ENCODE peak calls at places on chromosome 16, in nine cellular contexts. One of them, this sample, is unnamed.

GRCh38 chr16:84924339-84925091 is 86.8 kb downstream of the ZDHHC7 start:
- DNase-seq in GM10248: no peak
- DNase-seq in AG04450: no peak
- DNase-seq in PC-9: no peak
- DNase-seq in MM.1S: no peak
- DNase-seq in neural crest cell: no peak
- DNase-seq in ovary: peak; percentile 93
- DNase-seq in CD4-positive, alpha-beta T cell: no peak
- DNase-seq in endothelial cell of umbilical vein: no peak
- DNase-seq in this sample: no peak

GRCh38 chr16:23424292-23424958 is 28.6 kb downstream of the COG7 start:
- DNase-seq in GM10248: no peak
- DNase-seq in AG04450: no peak
- DNase-seq in PC-9: no peak
- DNase-seq in MM.1S: no peak
- DNase-seq in neural crest cell: no peak
- DNase-seq in ovary: peak; percentile 50
- DNase-seq in CD4-positive, alpha-beta T cell: no peak
- DNase-seq in endothelial cell of umbilical vein: peak; percentile 31
- DNase-seq in this sample: no peak

GRCh38 chr16:9254863-9255262 is 163.4 kb downstream of the HAPSTR1 start:
- DNase-seq in GM10248: no peak
- DNase-seq in AG04450: no peak
- DNase-seq in PC-9: no peak
- DNase-seq in MM.1S: no peak
- DNase-seq in neural crest cell: no peak
- DNase-seq in ovary: no peak
- DNase-seq in CD4-positive, alpha-beta T cell: no peak
- DNase-seq in endothelial cell of umbilical vein: no peak
- DNase-seq in this sample: no peak

GRCh38 chr16:78761427-78761826 is 662.0 kb downstream of the WWOX start:
- DNase-seq in GM10248: peak; percentile 41
- DNase-seq in AG04450: no peak
- DNase-seq in PC-9: no peak
- DNase-seq in MM.1S: peak; percentile 47
- DNase-seq in neural crest cell: no peak
- DNase-seq in ovary: no peak
- DNase-seq in CD4-positive, alpha-beta T cell: no peak
- DNase-seq in endothelial cell of umbilical vein: no peak
- DNase-seq in this sample: peak; percentile 22

GRCh38 chr16:27236635-27237228 is 31.8 kb downstream of the NSMCE1 start:
- DNase-seq in GM10248: no peak
- DNase-seq in AG04450: no peak
- DNase-seq in PC-9: no peak
- DNase-seq in MM.1S: no peak
- DNase-seq in neural crest cell: no peak
- DNase-seq in ovary: peak; percentile 3
- DNase-seq in CD4-positive, alpha-beta T cell: no peak
- DNase-seq in endothelial cell of umbilical vein: no peak
- DNase-seq in this sample: no peak

GRCh38 chr16:48538746-48539484 is 71.1 kb downstream of the N4BP1 start:
- DNase-seq in GM10248: no peak
- DNase-seq in AG04450: no peak
- DNase-seq in PC-9: no peak
- DNase-seq in MM.1S: no peak
- DNase-seq in neural crest cell: no peak
- DNase-seq in ovary: no peak
- DNase-seq in CD4-positive, alpha-beta T cell: no peak
- DNase-seq in endothelial cell of umbilical vein: no peak
- DNase-seq in this sample: no peak

GRCh38 chr16:59886021-59886420 is 1151.9 kb upstream of the GOT2 start:
- DNase-seq in GM10248: no peak
- DNase-seq in AG04450: no peak
- DNase-seq in PC-9: no peak
- DNase-seq in MM.1S: no peak
- DNase-seq in neural crest cell: no peak
- DNase-seq in ovary: no peak
- DNase-seq in CD4-positive, alpha-beta T cell: no peak
- DNase-seq in endothelial cell of umbilical vein: peak; percentile 3
- DNase-seq in this sample: no peak

GRCh38 chr16:50228364-50228868 is 37.9 kb upstream of the ADCY7 start:
- DNase-seq in GM10248: no peak
- DNase-seq in AG04450: no peak
- DNase-seq in PC-9: no peak
- DNase-seq in MM.1S: no peak
- DNase-seq in neural crest cell: no peak
- DNase-seq in ovary: no peak
- DNase-seq in CD4-positive, alpha-beta T cell: no peak
- DNase-seq in endothelial cell of umbilical vein: no peak
- DNase-seq in this sample: no peak

GRCh38 chr16:15996432-15997109 is 47.2 kb downstream of the ABCC1 start:
- DNase-seq in GM10248: no peak
- DNase-seq in AG04450: peak; percentile 73
- DNase-seq in PC-9: peak; percentile 91
- DNase-seq in MM.1S: no peak
- DNase-seq in neural crest cell: peak; percentile 7
- DNase-seq in ovary: peak; percentile 80
- DNase-seq in CD4-positive, alpha-beta T cell: no peak
- DNase-seq in endothelial cell of umbilical vein: peak; percentile 89
- DNase-seq in this sample: no peak

GRCh38 chr16:86931410-86931941 is 353.1 kb downstream of the FOXL1 start:
- DNase-seq in GM10248: no peak
- DNase-seq in AG04450: peak; percentile 69
- DNase-seq in PC-9: no peak
- DNase-seq in MM.1S: no peak
- DNase-seq in neural crest cell: no peak
- DNase-seq in ovary: peak; percentile 65
- DNase-seq in CD4-positive, alpha-beta T cell: no peak
- DNase-seq in endothelial cell of umbilical vein: peak; percentile 98
- DNase-seq in this sample: no peak

GRCh38 chr16:85708338-85708737 is 19.6 kb upstream of the GINS2 start:
- DNase-seq in GM10248: no peak
- DNase-seq in AG04450: no peak
- DNase-seq in PC-9: no peak
- DNase-seq in MM.1S: no peak
- DNase-seq in neural crest cell: no peak
- DNase-seq in ovary: no peak
- DNase-seq in CD4-positive, alpha-beta T cell: no peak
- DNase-seq in endothelial cell of umbilical vein: no peak
- DNase-seq in this sample: no peak

GRCh38 chr16:88790312-88791150 is 5.5 kb upstream of the PIEZO1 start:
- DNase-seq in GM10248: no peak
- DNase-seq in AG04450: no peak
- DNase-seq in PC-9: no peak
- DNase-seq in MM.1S: peak; percentile 48
- DNase-seq in neural crest cell: no peak
- DNase-seq in ovary: peak; percentile 34
- DNase-seq in CD4-positive, alpha-beta T cell: peak; percentile 66
- DNase-seq in endothelial cell of umbilical vein: no peak
- DNase-seq in this sample: no peak

GRCh38 chr16:13883881-13884280 is 36.1 kb upstream of the ERCC4 start:
- DNase-seq in GM10248: no peak
- DNase-seq in AG04450: no peak
- DNase-seq in PC-9: no peak
- DNase-seq in MM.1S: no peak
- DNase-seq in neural crest cell: no peak
- DNase-seq in ovary: no peak
- DNase-seq in CD4-positive, alpha-beta T cell: no peak
- DNase-seq in endothelial cell of umbilical vein: no peak
- DNase-seq in this sample: no peak
- TF ChIP-seq CTCF in GM10248: no peak
- TF ChIP-seq CTCF in AG04450: no peak
- TF ChIP-seq CTCF in PC-9: no peak
- TF ChIP-seq CTCF in MM.1S: no peak
- TF ChIP-seq CTCF in neural crest cell: no peak
- TF ChIP-seq CTCF in ovary: no peak
- TF ChIP-seq CTCF in CD4-positive, alpha-beta T cell: no peak
- TF ChIP-seq CTCF in endothelial cell of umbilical vein: no peak
- TF ChIP-seq CTCF in this sample: no peak

DNA sequence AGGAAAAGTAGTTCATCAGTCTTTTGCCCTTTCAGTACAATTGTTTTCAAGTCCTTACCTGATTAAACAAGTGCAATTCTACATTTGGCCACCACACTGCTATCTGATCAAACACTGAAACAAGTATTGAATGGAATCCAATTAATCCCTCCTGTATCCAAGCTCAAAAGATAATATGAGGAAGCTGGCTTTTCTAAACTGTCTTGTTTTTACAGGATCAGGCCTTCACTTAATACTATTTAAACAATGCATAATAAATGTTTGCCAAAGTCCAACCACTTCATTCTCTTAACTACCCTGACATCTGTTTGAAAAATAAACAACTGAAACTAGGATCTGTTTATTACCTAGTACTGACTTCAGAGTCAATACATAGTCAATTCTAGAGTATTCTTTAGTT is 131.6 kb downstream of the MRTFB start:
- DNase-seq in GM10248: no peak
- DNase-seq in AG04450: no peak
- DNase-seq in PC-9: no peak
- DNase-seq in MM.1S: no peak
- DNase-seq in neural crest cell: no peak
- DNase-seq in ovary: no peak
- DNase-seq in CD4-positive, alpha-beta T cell: no peak
- DNase-seq in endothelial cell of umbilical vein: peak; percentile 85
- DNase-seq in this sample: no peak
- TF ChIP-seq CTCF in GM10248: no peak
- TF ChIP-seq CTCF in AG04450: peak; percentile 39
- TF ChIP-seq CTCF in PC-9: peak; percentile 49
- TF ChIP-seq CTCF in MM.1S: peak; percentile 35
- TF ChIP-seq CTCF in neural crest cell: peak; percentile 52
- TF ChIP-seq CTCF in ovary: no peak
- TF ChIP-seq CTCF in CD4-positive, alpha-beta T cell: no peak
- TF ChIP-seq CTCF in endothelial cell of umbilical vein: no peak
- TF ChIP-seq CTCF in this sample: peak; percentile 28

DNA sequence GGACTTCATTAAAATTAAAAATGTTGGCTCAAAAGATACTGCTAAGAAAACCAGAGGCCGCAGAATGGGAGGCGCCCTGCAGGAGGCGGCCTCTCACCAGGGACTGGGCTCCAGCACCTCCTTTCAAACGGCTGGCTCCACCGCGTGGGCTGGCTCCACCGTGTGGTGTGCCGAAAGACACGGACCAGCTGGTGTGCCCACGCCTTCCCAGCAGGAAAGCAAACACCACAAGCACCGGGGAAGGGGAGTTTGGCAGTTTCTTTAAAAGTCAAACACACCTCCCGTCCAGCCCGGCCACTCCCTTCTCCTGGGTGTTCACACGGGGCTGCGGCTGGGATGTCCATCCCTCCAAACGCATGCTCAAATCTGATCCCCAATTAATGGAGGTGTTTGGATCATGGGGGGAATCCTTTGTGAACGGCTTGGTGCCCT is 13.9 kb downstream of the HAGH start:
- DNase-seq in GM10248: no peak
- DNase-seq in AG04450: peak; percentile 74
- DNase-seq in PC-9: no peak
- DNase-seq in MM.1S: no peak
- DNase-seq in neural crest cell: peak; percentile 32
- DNase-seq in ovary: peak; percentile 85
- DNase-seq in CD4-positive, alpha-beta T cell: peak; percentile 64
- DNase-seq in endothelial cell of umbilical vein: peak; percentile 39
- DNase-seq in this sample: no peak
- TF ChIP-seq CTCF in GM10248: peak; percentile 42
- TF ChIP-seq CTCF in AG04450: peak; percentile 68
- TF ChIP-seq CTCF in PC-9: peak; percentile 27
- TF ChIP-seq CTCF in MM.1S: no peak
- TF ChIP-seq CTCF in neural crest cell: peak; percentile 51
- TF ChIP-seq CTCF in ovary: no peak
- TF ChIP-seq CTCF in CD4-positive, alpha-beta T cell: peak; percentile 58
- TF ChIP-seq CTCF in endothelial cell of umbilical vein: peak; percentile 51
- TF ChIP-seq CTCF in this sample: peak; percentile 54

GRCh38 chr16:25868041-25868600 is 176.4 kb downstream of the HS3ST4 start:
- DNase-seq in GM10248: no peak
- DNase-seq in AG04450: no peak
- DNase-seq in PC-9: no peak
- DNase-seq in MM.1S: no peak
- DNase-seq in neural crest cell: no peak
- DNase-seq in ovary: no peak
- DNase-seq in CD4-positive, alpha-beta T cell: no peak
- DNase-seq in endothelial cell of umbilical vein: no peak
- DNase-seq in this sample: no peak
- TF ChIP-seq CTCF in GM10248: no peak
- TF ChIP-seq CTCF in AG04450: no peak
- TF ChIP-seq CTCF in PC-9: no peak
- TF ChIP-seq CTCF in MM.1S: no peak
- TF ChIP-seq CTCF in neural crest cell: no peak
- TF ChIP-seq CTCF in ovary: no peak
- TF ChIP-seq CTCF in CD4-positive, alpha-beta T cell: no peak
- TF ChIP-seq CTCF in endothelial cell of umbilical vein: no peak
- TF ChIP-seq CTCF in this sample: no peak

GRCh38 chr16:47323241-47323640 is 137.6 kb downstream of the ITFG1 start:
- DNase-seq in GM10248: no peak
- DNase-seq in AG04450: no peak
- DNase-seq in PC-9: no peak
- DNase-seq in MM.1S: no peak
- DNase-seq in neural crest cell: no peak
- DNase-seq in ovary: no peak
- DNase-seq in CD4-positive, alpha-beta T cell: no peak
- DNase-seq in endothelial cell of umbilical vein: no peak
- DNase-seq in this sample: no peak
- TF ChIP-seq CTCF in GM10248: no peak
- TF ChIP-seq CTCF in AG04450: peak; percentile 17
- TF ChIP-seq CTCF in PC-9: no peak
- TF ChIP-seq CTCF in MM.1S: no peak
- TF ChIP-seq CTCF in neural crest cell: no peak
- TF ChIP-seq CTCF in ovary: no peak
- TF ChIP-seq CTCF in CD4-positive, alpha-beta T cell: no peak
- TF ChIP-seq CTCF in endothelial cell of umbilical vein: no peak
- TF ChIP-seq CTCF in this sample: no peak

DNA sequence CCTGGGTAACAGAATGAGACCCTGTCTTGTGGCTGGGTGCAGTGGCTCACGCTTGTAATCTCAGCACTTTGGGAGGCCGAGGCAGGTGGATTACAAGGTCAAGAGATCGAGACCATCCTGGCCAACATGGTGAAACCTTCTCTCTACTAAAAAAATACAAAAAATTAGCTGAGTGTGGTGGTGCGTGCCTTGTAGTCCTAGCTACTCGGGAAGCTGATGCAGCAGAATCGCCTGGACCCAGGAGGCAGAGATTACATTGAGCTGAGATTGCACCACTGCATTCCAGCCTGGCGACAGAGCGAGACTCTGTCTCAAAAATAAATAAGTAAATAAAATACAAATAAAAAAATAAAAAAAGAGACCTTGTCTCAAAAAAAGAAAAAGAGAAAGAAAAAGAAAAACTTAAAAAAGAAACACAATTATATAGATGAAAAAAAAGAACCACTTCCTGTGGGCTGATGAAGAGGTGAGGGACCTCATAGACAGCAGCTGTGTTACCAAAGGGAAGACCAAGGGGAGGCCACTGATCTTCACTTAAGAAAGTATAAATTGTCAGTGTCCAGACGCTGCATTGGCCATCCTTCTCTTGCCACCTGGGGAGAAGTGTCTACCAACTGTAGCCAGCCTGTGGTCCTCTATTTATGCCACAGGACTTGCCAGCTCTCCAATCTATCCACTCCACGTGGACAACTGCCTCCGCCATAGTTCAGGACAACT is 24.4 kb upstream of the SMG1 start:
- DNase-seq in GM10248: no peak
- DNase-seq in AG04450: no peak
- DNase-seq in PC-9: no peak
- DNase-seq in MM.1S: no peak
- DNase-seq in neural crest cell: no peak
- DNase-seq in ovary: no peak
- DNase-seq in CD4-positive, alpha-beta T cell: no peak
- DNase-seq in endothelial cell of umbilical vein: no peak
- DNase-seq in this sample: no peak
- TF ChIP-seq CTCF in GM10248: no peak
- TF ChIP-seq CTCF in AG04450: no peak
- TF ChIP-seq CTCF in PC-9: no peak
- TF ChIP-seq CTCF in MM.1S: no peak
- TF ChIP-seq CTCF in neural crest cell: no peak
- TF ChIP-seq CTCF in ovary: no peak
- TF ChIP-seq CTCF in CD4-positive, alpha-beta T cell: no peak
- TF ChIP-seq CTCF in endothelial cell of umbilical vein: no peak
- TF ChIP-seq CTCF in this sample: no peak

This sample was measured in GM13977.